ENCODE peak calls at places on chromosomes 4 and X, in six cellular contexts. D, R, C, B, Z and O are unnamed samples.

GRCh38 chr4:94649381-94650128 is 108.2 kb upstream of the BMPR1B start:
- DNase-seq in R (no peak), Z (no peak), D (no peak), C (no peak), B (peak; percentile 60), O (no peak)

GRCh38 chr4:10239982-10240654 is 123.5 kb upstream of the WDR1 start:
- DNase-seq in D (no peak), Z (no peak), R (no peak), B (no peak), C (no peak), O (peak; percentile 4)

GRCh38 chr4:124737619-124738018 is 25.1 kb upstream of the ANKRD50 start:
- DNase-seq in R (no peak), Z (no peak), D (no peak), B (no peak), C (no peak), O (no peak)

GRCh38 chrX:141903400-141904155 is at the start of gene MAGEC1:
- DNase-seq in B (no peak), Z (no peak), C (no peak), D (no peak), R (no peak), O (no peak)

GRCh38 chr4:74402692-74403460 is 37.9 kb downstream of the EREG start:
- DNase-seq in C (no peak), B (no peak), D (no peak), Z (no peak), R (no peak), O (no peak)

GRCh38 chr4:823093-823760 is 2.7 kb downstream of the CPLX1 start:
- DNase-seq in Z (no peak), C (no peak), R (no peak), B (no peak), D (no peak), O (no peak)

GRCh38 chr4:828641-829271 is 2.8 kb upstream of the CPLX1 start:
- DNase-seq in Z (peak; percentile 58), C (no peak), B (peak; percentile 23), D (no peak), R (no peak), O (no peak)

GRCh38 chr4:76087007-76087769 is 12.7 kb downstream of the ART3 start:
- DNase-seq in Z (peak; percentile 65), C (no peak), D (peak; percentile 65), B (peak; percentile 83), R (no peak), O (peak; percentile 71)

GRCh38 chr4:84734037-84734436 is 151.1 kb downstream of the CDS1 start:
- DNase-seq in C (no peak), D (no peak), R (no peak), Z (no peak), B (no peak), O (no peak)

GRCh38 chr4:126004936-126005335 is 690.2 kb downstream of the FAT4 start:
- DNase-seq in R (no peak), C (no peak), B (peak; percentile 53), D (no peak), Z (peak; percentile 49), O (peak; percentile 54)

GRCh38 chr4:113540859-113541258 is 220.7 kb downstream of the CAMK2D start:
- DNase-seq in D (no peak), B (no peak), C (no peak), Z (no peak), R (no peak), O (no peak)

GRCh38 chrX:21528076-21528475 is 130.1 kb downstream of the KLHL34 start:
- DNase-seq in Z (no peak), C (no peak), B (no peak), D (no peak), R (no peak), O (no peak)

GRCh38 chr4:174314770-174315169 is 31.1 kb downstream of the CEP44 start:
- DNase-seq in C (no peak), Z (no peak), R (no peak), B (peak; percentile 78), D (peak; percentile 8), O (peak; percentile 42)

GRCh38 chr4:149885896-149886295 is 70.3 kb upstream of the IQCM start:
- DNase-seq in C (no peak), B (no peak), D (no peak), Z (no peak), R (no peak), O (peak; percentile 40)

GRCh38 chr4:100061835-100062234 is 111.8 kb upstream of the H2AZ1 start:
- DNase-seq in Z (no peak), C (no peak), B (no peak), D (no peak), R (no peak), O (no peak)

GRCh38 chrX:119410027-119410819 is 11.1 kb downstream of the SLC25A43 start:
- DNase-seq in C (no peak), B (peak; percentile 87), R (peak; percentile 48), Z (peak; percentile 50), D (peak; percentile 58), O (peak; percentile 65)

GRCh38 chr4:29014555-29014954 is 1705.6 kb upstream of the PCDH7 start:
- DNase-seq in D (no peak), C (no peak), Z (no peak), R (no peak), B (no peak), O (no peak)

GRCh38 chr4:69754926-69755580 is 5.4 kb downstream of the SULT1B1 start:
- DNase-seq in D (peak; percentile 39), Z (no peak), C (no peak), R (no peak), B (no peak), O (no peak)

GRCh38 chrX:30005821-30006220 is 209.5 kb upstream of the MAGEB2 start:
- DNase-seq in B (no peak), Z (no peak), D (no peak), R (no peak), C (no peak), O (no peak)

GRCh38 chrX:17456526-17456925 is 81.5 kb downstream of the NHS start:
- DNase-seq in B (no peak), Z (peak; percentile 55), C (no peak), R (no peak), D (no peak), O (no peak)

GRCh38 chrX:150018931-150019331 is 80.6 kb upstream of the EOLA2 start:
- DNase-seq in B (no peak), C (no peak), Z (no peak), R (no peak), D (no peak), O (no peak)

GRCh38 chr4:83850435-83850834 is 314.5 kb downstream of the GPAT3 start:
- DNase-seq in R (no peak), Z (no peak), B (no peak), C (no peak), D (no peak), O (peak; percentile 43)

GRCh38 chr4:13164783-13165371 is 319.3 kb downstream of the RAB28 start:
- DNase-seq in B (no peak), D (no peak), C (no peak), R (no peak), Z (no peak), O (no peak)

GRCh38 chr4:41359069-41359769 is 102.5 kb downstream of the UCHL1 start:
- DNase-seq in B (no peak), R (peak; percentile 17), D (no peak), Z (peak; percentile 62), C (no peak), O (no peak)

GRCh38 chr4:71765349-71765748 is 18.5 kb downstream of the GC start:
- DNase-seq in C (no peak), Z (no peak), D (no peak), B (no peak), R (no peak), O (no peak)

GRCh38 chrX:129522184-129523059 is 868 bp downstream of the SMARCA1 start:
- DNase-seq in B (peak; percentile 73), Z (peak; percentile 63), D (peak; percentile 2), R (peak; percentile 71), C (no peak), O (peak; percentile 45)

GRCh38 chr4:53654300-53654758 is 63.0 kb upstream of the LNX1 start:
- DNase-seq in R (no peak), D (no peak), Z (no peak), B (peak; percentile 28), C (no peak), O (no peak)

GRCh38 chrX:19179389-19179788 is 57.1 kb upstream of the ADGRG2 start:
- DNase-seq in D (no peak), Z (no peak), C (no peak), R (no peak), B (no peak), O (no peak)

GRCh38 chrX:40037367-40037766 is 60.4 kb downstream of the BCOR start:
- DNase-seq in B (no peak), C (no peak), D (no peak), R (no peak), Z (no peak), O (no peak)

GRCh38 chrX:17860179-17860780 is 818 bp downstream of the RAI2 start:
- DNase-seq in R (peak; percentile 59), D (no peak), B (no peak), Z (no peak), C (no peak), O (no peak)

GRCh38 chrX:42832764-42833549 is 55.0 kb upstream of the PPP1R2C start:
- DNase-seq in B (peak; percentile 2), Z (no peak), C (no peak), D (no peak), R (no peak), O (no peak)

GRCh38 chr4:165394275-165394674 is 15.5 kb downstream of the CPE start:
- DNase-seq in B (peak; percentile 59), C (no peak), D (no peak), Z (no peak), R (no peak), O (peak; percentile 87)

GRCh38 chrX:37302569-37302968 is 46.6 kb upstream of the PRRG1 start:
- DNase-seq in Z (no peak), B (peak; percentile 38), D (no peak), C (no peak), R (no peak), O (peak; percentile 11)

GRCh38 chr4:127559981-127560380 is 72.8 kb upstream of the INTU start:
- DNase-seq in B (no peak), R (no peak), D (no peak), C (no peak), Z (no peak), O (no peak)

GRCh38 chr4:24659241-24659961 is 75.0 kb upstream of the DHX15 start:
- DNase-seq in Z (no peak), C (no peak), B (no peak), D (no peak), R (no peak), O (no peak)

GRCh38 chr4:159498371-159499115 is 395.7 kb downstream of the RAPGEF2 start:
- DNase-seq in C (no peak), Z (no peak), B (no peak), D (no peak), R (no peak), O (no peak)